ENCODE peak calls at places on chromosomes 6 and 20, in ten cellular contexts. A is GM23338, W is breast epithelium, N is endothelial cell of umbilical vein, T is sigmoid colon, R is SK-N-SH, I is HCT116, J is Panc1, V is HepG2, C is stomach. G is an unnamed sample.

GRCh38 chr20:17895641-17896246 is 72.8 kb downstream of the SNX5 start:
- DNase-seq in A (peak; percentile 54), W (peak; percentile 69), N (peak; percentile 73), T (peak; percentile 84), R (no peak), I (no peak), J (no peak), V (no peak), C (no peak), G (peak; percentile 58)

GRCh38 chr6:146670161-146670560 is 71.4 kb downstream of the ADGB start:
- DNase-seq in A (no peak), W (no peak), N (no peak), T (no peak), R (no peak), I (no peak), J (no peak), V (no peak), C (no peak), G (no peak)

GRCh38 chr6:13367396-13367795 is 39.1 kb upstream of the TBC1D7 start:
- DNase-seq in A (no peak), W (no peak), N (peak; percentile 68), T (no peak), R (peak; percentile 61), I (no peak), J (no peak), V (no peak), C (no peak), G (no peak)

GRCh38 chr6:21753571-21754108 is 160.1 kb downstream of the SOX4 start:
- DNase-seq in A (no peak), W (no peak), N (peak; percentile 82), T (no peak), R (no peak), I (no peak), J (no peak), V (no peak), C (no peak), G (no peak)

GRCh38 chr20:60837386-60837785 is 414.7 kb upstream of the CDH4 start:
- DNase-seq in A (no peak), W (no peak), N (no peak), T (no peak), R (no peak), I (no peak), J (no peak), V (no peak), C (no peak), G (no peak)

GRCh38 chr20:35226775-35227681 is 538 bp downstream of the MMP24 start:
- DNase-seq in A (peak; percentile 82), W (no peak), N (peak; percentile 35), T (no peak), R (peak; percentile 86), I (no peak), J (no peak), V (peak; percentile 35), C (peak; percentile 41), G (peak; percentile 14)

GRCh38 chr6:29676981-29677601 is 3.9 kb downstream of the ZFP57 start:
- DNase-seq in A (no peak), W (peak; percentile 40), N (no peak), T (no peak), R (no peak), I (no peak), J (no peak), V (no peak), C (no peak), G (no peak)

GRCh38 chr6:90079555-90080490 is 185.6 kb downstream of the GJA10 start:
- DNase-seq in A (no peak), W (no peak), N (no peak), T (no peak), R (no peak), I (no peak), J (no peak), V (no peak), C (no peak), G (no peak)

GRCh38 chr20:2557873-2558580 is 21.7 kb downstream of the TMC2 start:
- DNase-seq in A (peak; percentile 52), W (no peak), N (no peak), T (no peak), R (no peak), I (no peak), J (no peak), V (no peak), C (no peak), G (no peak)
- TF ChIP-seq CTCF in A (no peak), W (no peak), N (no peak), T (no peak), R (no peak), I (no peak), J (no peak), V (no peak), C (no peak), G (no peak)

GRCh38 chr6:47248446-47248845 is 61.3 kb downstream of the TNFRSF21 start:
- DNase-seq in A (peak; percentile 29), W (no peak), N (peak; percentile 37), T (no peak), R (peak; percentile 43), I (no peak), J (no peak), V (no peak), C (no peak), G (no peak)

GRCh38 chr6:47251396-47251795 is 58.3 kb downstream of the TNFRSF21 start:
- DNase-seq in A (no peak), W (no peak), N (no peak), T (no peak), R (no peak), I (no peak), J (no peak), V (no peak), C (no peak), G (no peak)

GRCh38 chr6:47252636-47253035 is 57.1 kb downstream of the TNFRSF21 start:
- DNase-seq in A (peak; percentile 32), W (no peak), N (no peak), T (no peak), R (no peak), I (no peak), J (no peak), V (no peak), C (no peak), G (no peak)

GRCh38 chr6:47253136-47253535 is 56.6 kb downstream of the TNFRSF21 start:
- DNase-seq in A (no peak), W (no peak), N (no peak), T (no peak), R (no peak), I (no peak), J (no peak), V (no peak), C (no peak), G (no peak)

DNA sequence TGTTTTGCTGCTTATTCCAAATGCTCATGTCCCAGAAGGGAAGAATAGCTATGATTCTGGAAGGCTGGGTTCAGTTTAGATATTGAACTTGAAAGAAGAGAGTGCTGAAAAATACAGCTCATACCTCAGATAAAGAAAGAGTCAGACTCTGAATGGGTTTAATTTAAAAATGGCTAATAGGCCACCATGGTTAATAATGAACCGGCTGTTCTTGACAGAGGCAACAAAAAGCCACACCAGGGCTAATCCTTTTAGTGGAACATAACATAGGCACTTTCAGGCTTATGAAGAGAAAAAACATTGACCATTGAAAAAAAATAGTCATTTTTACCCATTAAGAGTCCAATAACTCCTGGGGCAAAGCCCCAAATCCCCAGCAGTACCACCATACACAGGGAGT is 59.4 kb downstream of the TNFRSF21 start:
- DNase-seq in A (no peak), W (no peak), N (no peak), T (no peak), R (no peak), I (no peak), J (no peak), V (no peak), C (no peak), G (no peak)
- TF ChIP-seq POLR2AphosphoS5 in A (no peak), W (no peak), N (no peak), T (no peak), R (no peak), I (no peak), J (no peak), V (no peak), C (no peak), G (no peak)

GRCh38 chr6:139165324-139165723 is 30.4 kb downstream of the HECA start:
- DNase-seq in A (no peak), W (no peak), N (no peak), T (no peak), R (no peak), I (no peak), J (no peak), V (no peak), C (no peak), G (no peak)

GRCh38 chr6:139161817-139162284 is 27.0 kb downstream of the HECA start:
- DNase-seq in A (no peak), W (no peak), N (no peak), T (no peak), R (no peak), I (no peak), J (no peak), V (no peak), C (no peak), G (no peak)

GRCh38 chr6:139166238-139166955 is 31.5 kb downstream of the HECA start:
- DNase-seq in A (no peak), W (no peak), N (no peak), T (no peak), R (no peak), I (no peak), J (no peak), V (no peak), C (no peak), G (no peak)

GRCh38 chr6:139161169-139161568 is 26.3 kb downstream of the HECA start:
- DNase-seq in A (no peak), W (no peak), N (no peak), T (no peak), R (no peak), I (peak; percentile 33), J (no peak), V (peak; percentile 5), C (no peak), G (no peak)

GRCh38 chr6:139164001-139164400 is 29.1 kb downstream of the HECA start:
- DNase-seq in A (peak; percentile 54), W (no peak), N (no peak), T (no peak), R (no peak), I (no peak), J (no peak), V (no peak), C (no peak), G (no peak)
- TF ChIP-seq CTCF in A (peak; percentile 33), W (no peak), N (no peak), T (no peak), R (no peak), I (peak; percentile 17), J (peak; percentile 14), V (no peak), C (no peak), G (no peak)

DNA sequence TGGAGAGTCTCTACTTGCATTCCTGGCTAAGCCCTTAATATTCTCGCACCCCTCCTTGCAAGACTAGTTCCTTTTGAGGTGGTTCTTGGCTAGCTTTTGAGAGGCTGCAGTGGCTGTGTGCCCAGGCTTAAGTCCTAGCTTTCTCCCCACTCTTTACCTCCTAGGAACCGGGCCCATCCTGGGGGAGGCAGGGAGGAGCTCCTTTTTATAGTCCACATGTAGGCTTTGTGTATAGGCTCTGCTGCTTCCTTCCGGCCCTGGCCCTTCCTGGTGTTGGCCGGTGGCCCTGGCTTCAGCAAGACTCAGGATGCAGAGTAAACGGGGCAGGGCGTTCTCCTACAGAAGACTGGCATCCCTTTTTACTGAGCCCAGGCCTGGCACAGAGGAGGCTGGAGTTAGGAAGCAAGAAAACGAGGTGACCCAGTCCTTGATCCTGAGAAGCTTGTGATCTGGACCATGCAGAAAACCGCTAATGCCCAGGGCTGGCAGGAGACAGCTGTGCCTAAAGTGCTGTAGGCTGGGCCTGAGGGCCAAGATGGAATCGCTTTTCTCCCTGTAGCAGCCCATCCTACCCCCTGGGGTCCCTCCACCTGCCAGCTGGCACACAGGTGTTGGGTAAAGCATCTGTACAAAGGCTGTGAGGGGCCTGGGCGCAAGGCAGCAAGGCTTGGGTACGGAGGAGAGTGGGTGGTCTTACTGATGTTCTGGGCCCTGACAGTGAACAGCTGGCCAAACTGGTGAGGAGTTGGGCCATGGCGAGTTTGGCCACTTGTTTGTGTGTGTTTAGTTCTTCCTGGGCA is 8.7 kb downstream of the PLCG1 start:
- DNase-seq in A (no peak), W (no peak), N (peak; percentile 57), T (peak; percentile 74), R (no peak), I (no peak), J (no peak), V (no peak), C (peak; percentile 44), G (no peak)
- TF ChIP-seq POLR2AphosphoS5 in A (no peak), W (no peak), N (no peak), T (no peak), R (no peak), I (no peak), J (no peak), V (no peak), C (no peak), G (no peak)